ENCODE peak calls at places on chromosome 10, in four cellular contexts. E, Y, C and B are unnamed samples.

GRCh38 chr10:99700649-99701048 is 31.3 kb downstream of the COX15 start:
- DNase-seq in E (no peak), C (no peak), Y (no peak), B (no peak)

GRCh38 chr10:121134711-121135110 is 283.5 kb downstream of the WDR11 start:
- DNase-seq in C (no peak), E (no peak), Y (no peak), B (no peak)

GRCh38 chr10:66180651-66181318 is 745.1 kb upstream of the LRRTM3 start:
- DNase-seq in C (peak), E (peak), Y (peak), B (peak)

GRCh38 chr10:14389981-14390590 is 59.4 kb upstream of the FRMD4A start:
- DNase-seq in E (no peak), C (no peak), Y (peak), B (peak)

GRCh38 chr10:21330628-21331020 is 194.9 kb downstream of the SKIDA1 start:
- DNase-seq in Y (no peak), C (no peak), E (no peak), B (no peak)

GRCh38 chr10:34491666-34492065 is 323.4 kb downstream of the PARD3 start:
- DNase-seq in E (peak), Y (no peak), C (no peak), B (no peak)

GRCh38 chr10:118027397-118027796 is 19.3 kb downstream of the RAB11FIP2 start:
- DNase-seq in Y (no peak), E (no peak), C (no peak), B (no peak)

GRCh38 chr10:73894245-73894971 is 16.5 kb upstream of the PLAU start:
- DNase-seq in C (no peak), Y (peak), E (no peak), B (no peak)

GRCh38 chr10:115171392-115171960 is 78.3 kb downstream of the ATRNL1 start:
- DNase-seq in C (peak), Y (no peak), E (no peak), B (no peak)

GRCh38 chr10:126521354-126521753 is 133.1 kb upstream of the ADAM12 start:
- DNase-seq in E (no peak), Y (no peak), C (no peak), B (no peak)

GRCh38 chr10:22309180-22310000 is 6.8 kb upstream of the COMMD3 start:
- DNase-seq in E (no peak), Y (no peak), C (no peak), B (no peak)

GRCh38 chr10:76885815-76886214 is 751.8 kb downstream of the KCNMA1 start:
- DNase-seq in Y (no peak), E (peak), C (no peak), B (no peak)

GRCh38 chr10:133390597-133391248 is 3.2 kb upstream of the MTG1 start:
- DNase-seq in E (no peak), C (no peak), Y (no peak), B (no peak)

GRCh38 chr10:79063071-79063491 is 5.7 kb upstream of the ZMIZ1 start:
- DNase-seq in E (no peak), Y (no peak), C (no peak), B (no peak)

GRCh38 chr10:95533590-95533989 is 27.6 kb downstream of the SORBS1 start:
- DNase-seq in Y (no peak), E (no peak), C (no peak), B (no peak)

GRCh38 chr10:46520941-46521340 is 35.5 kb downstream of the GPRIN2 start:
- DNase-seq in Y (no peak), E (peak), C (no peak), B (peak)

GRCh38 chr10:26802527-26802926 is 58.2 kb downstream of the ABI1 start:
- DNase-seq in Y (no peak), E (no peak), C (no peak), B (no peak)

GRCh38 chr10:24944512-24945255 is 7.7 kb downstream of the PRTFDC1 start:
- DNase-seq in C (no peak), Y (no peak), E (no peak), B (no peak)

GRCh38 chr10:8616166-8616565 is 561.7 kb downstream of the GATA3 start:
- DNase-seq in E (no peak), Y (no peak), C (no peak), B (no peak)

GRCh38 chr10:70378122-70378521 is 4.3 kb downstream of the LRRC20 start:
- DNase-seq in E (no peak), Y (no peak), C (peak), B (no peak)

GRCh38 chr10:33746878-33747277 is 412.4 kb upstream of the NRP1 start:
- DNase-seq in C (no peak), E (no peak), Y (no peak), B (no peak)

GRCh38 chr10:3068201-3068967 is 1.0 kb downstream of the PFKP start:
- DNase-seq in C (no peak), E (peak), Y (peak), B (peak)

GRCh38 chr10:95289003-95289920 is 1.5 kb downstream of the PDLIM1 start:
- DNase-seq in Y (no peak), E (peak), C (peak), B (no peak)

GRCh38 chr10:130190737-130191115 is 54.5 kb downstream of the GLRX3 start:
- DNase-seq in C (no peak), Y (no peak), E (no peak), B (no peak)

GRCh38 chr10:113947138-113948011 is 92.9 kb downstream of the NHLRC2 start:
- DNase-seq in Y (no peak), C (no peak), E (no peak), B (peak)

GRCh38 chr10:116122664-116123063 is 150.3 kb downstream of the GFRA1 start:
- DNase-seq in C (no peak), E (no peak), Y (no peak), B (no peak)

GRCh38 chr10:22810643-22811254 is 96.4 kb upstream of the PIP4K2A start:
- DNase-seq in Y (no peak), C (no peak), E (no peak), B (no peak)

GRCh38 chr10:12214763-12215218 is 18.8 kb downstream of the CDC123 start:
- DNase-seq in C (peak), E (peak), Y (peak), B (peak)

GRCh38 chr10:118913825-118914224 is 115.7 kb upstream of the NANOS1 start:
- DNase-seq in E (no peak), Y (no peak), C (no peak), B (no peak)

GRCh38 chr10:22308390-22308789 is 7.8 kb upstream of the COMMD3 start:
- DNase-seq in E (no peak), C (no peak), Y (peak), B (no peak)

GRCh38 chr10:75201793-75202307 is 8.7 kb upstream of the VDAC2 start:
- DNase-seq in C (no peak), E (no peak), Y (no peak), B (no peak)

GRCh38 chr10:79063661-79064490 is 4.9 kb upstream of the ZMIZ1 start:
- DNase-seq in E (no peak), C (no peak), Y (no peak), B (no peak)